ENCODE peak calls at places on chromosomes 13 and 19, in seven cellular contexts. Z, E, V, L, C, U and Y are unnamed samples.

GRCh38 chr19:10399878-10400277 is 3.5 kb downstream of the CDC37 start:
- DNase-seq in Z (no peak), L (no peak), U (no peak), V (no peak), C (no peak), E (no peak), Y (no peak)

GRCh38 chr13:33388254-33388998 is 102.9 kb upstream of the STARD13 start:
- DNase-seq in E (no peak), C (no peak), V (no peak), Z (no peak), L (no peak), U (no peak), Y (no peak)

GRCh38 chr13:83153833-83154232 is 728.4 kb downstream of the SLITRK1 start:
- DNase-seq in U (no peak), E (no peak), Z (no peak), C (no peak), L (no peak), V (no peak), Y (no peak)

GRCh38 chr19:13231663-13232062 is 81.5 kb downstream of the IER2 start:
- DNase-seq in V (no peak), U (no peak), Z (no peak), E (no peak), C (no peak), L (no peak), Y (no peak)

GRCh38 chr13:83819611-83820010 is 62.7 kb downstream of the SLITRK1 start:
- DNase-seq in Z (peak; percentile 3), E (no peak), C (no peak), V (no peak), U (no peak), L (no peak), Y (no peak)

GRCh38 chr13:113603116-113603710 is 18.7 kb downstream of the TFDP1 start:
- DNase-seq in E (no peak), L (no peak), Z (no peak), V (no peak), U (no peak), C (no peak), Y (no peak)

GRCh38 chr19:29971648-29972047 is 29.6 kb downstream of the URI1 start:
- DNase-seq in L (no peak), Z (peak; percentile 22), C (no peak), V (no peak), E (no peak), U (no peak), Y (no peak)

GRCh38 chr19:35994868-35995654 is at the start of gene SDHAF1:
- DNase-seq in U (peak; percentile 94), V (peak; percentile 96), Z (peak; percentile 90), C (peak; percentile 95), E (peak; percentile 88), L (peak; percentile 95), Y (peak; percentile 95)

GRCh38 chr13:83057119-83057518 is 825.2 kb downstream of the SLITRK1 start:
- DNase-seq in U (no peak), L (no peak), E (no peak), V (no peak), Z (peak; percentile 65), C (no peak), Y (peak; percentile 12)

GRCh38 chr19:6421075-6422014 is 3.3 kb downstream of the KHSRP start:
- DNase-seq in Z (no peak), V (no peak), U (no peak), E (no peak), C (no peak), L (no peak), Y (no peak)

GRCh38 chr19:20388826-20389225 is 176.8 kb downstream of the ZNF737 start:
- DNase-seq in V (no peak), E (no peak), L (no peak), C (no peak), Z (no peak), U (no peak), Y (no peak)

GRCh38 chr19:4428326-4428975 is 26.0 kb downstream of the CHAF1A start:
- DNase-seq in C (no peak), E (no peak), L (no peak), U (no peak), V (no peak), Z (no peak), Y (no peak)
- H3K4ac ChIP-seq in C (no peak overlapping the region), E (no peak overlapping the region), L (no peak overlapping the region), U (no peak overlapping the region), V (no peak overlapping the region), Z (no peak overlapping the region), Y (no peak overlapping the region)

GRCh38 chr19:17606786-17607185 is 51.3 kb downstream of the COLGALT1 start:
- DNase-seq in L (peak; percentile 72), E (no peak), U (peak; percentile 53), Z (no peak), C (peak; percentile 50), V (peak; percentile 81), Y (no peak)
- H3K4ac ChIP-seq in L (peak overlapping the region; percentile 75), E (no peak overlapping the region), U (no peak overlapping the region), Z (no peak overlapping the region), C (no peak overlapping the region), V (no peak overlapping the region), Y (no peak overlapping the region)

GRCh38 chr19:47518139-47518538 is 3.3 kb upstream of the NAPA start:
- DNase-seq in V (no peak), L (no peak), U (no peak), E (no peak), C (no peak), Z (no peak), Y (no peak)
- H3K4ac ChIP-seq in V (no peak overlapping the region), L (no peak overlapping the region), U (no peak overlapping the region), E (no peak overlapping the region), C (no peak overlapping the region), Z (no peak overlapping the region), Y (no peak overlapping the region)

DNA sequence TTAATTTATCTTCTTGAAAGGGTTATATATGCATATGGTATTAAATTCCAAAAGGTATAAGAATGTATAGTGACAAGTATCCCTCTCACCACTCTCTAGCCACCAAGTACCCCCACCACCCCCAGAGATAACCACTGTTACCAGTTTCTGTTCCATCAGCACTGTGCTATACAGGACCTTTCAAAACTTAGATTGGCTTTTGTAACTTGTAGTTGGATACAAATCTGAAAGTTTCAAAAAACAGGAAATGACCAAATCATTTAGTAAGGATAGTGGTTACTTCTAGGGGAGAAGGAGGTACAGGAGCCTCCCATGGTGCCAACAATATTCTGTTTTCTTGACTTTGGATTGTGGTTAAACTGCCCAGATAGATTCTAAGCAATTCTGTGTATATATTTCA is 56.7 kb downstream of the AKAP11 start:
- DNase-seq in C (no peak), L (no peak), U (no peak), V (no peak), Z (no peak), E (no peak), Y (peak; percentile 12)
- H3K4ac ChIP-seq in C (no peak overlapping the region), L (no peak overlapping the region), U (no peak overlapping the region), V (no peak overlapping the region), Z (no peak overlapping the region), E (no peak overlapping the region), Y (no peak overlapping the region)

GRCh38 chr13:72808917-72809500 is 27.1 kb downstream of the PIBF1 start:
- DNase-seq in Z (peak; percentile 6), V (no peak), E (peak; percentile 9), L (no peak), U (peak; percentile 60), C (peak; percentile 16), Y (peak; percentile 28)

GRCh38 chr13:72804301-72804700 is 22.4 kb downstream of the PIBF1 start:
- DNase-seq in Z (no peak), E (no peak), C (peak; percentile 85), U (peak; percentile 89), V (no peak), L (no peak), Y (no peak)

GRCh38 chr13:72805663-72806341 is 23.9 kb downstream of the PIBF1 start:
- DNase-seq in C (no peak), Z (no peak), L (no peak), U (peak; percentile 65), E (no peak), V (no peak), Y (peak; percentile 31)
- H3K4ac ChIP-seq in C (no peak overlapping the region), Z (no peak overlapping the region), L (no peak overlapping the region), U (no peak overlapping the region), E (no peak overlapping the region), V (no peak overlapping the region), Y (no peak overlapping the region)

GRCh38 chr19:54480048-54480447 is 7.0 kb upstream of the CDC42EP5 start:
- DNase-seq in V (no peak), Z (no peak), U (no peak), C (no peak), L (no peak), E (no peak), Y (no peak)

GRCh38 chr19:54484451-54484850 is 11.4 kb upstream of the CDC42EP5 start:
- DNase-seq in E (no peak), U (peak; percentile 62), V (no peak), Z (no peak), L (no peak), C (no peak), Y (no peak)

GRCh38 chr19:54485846-54486245 is 12.8 kb upstream of the CDC42EP5 start:
- DNase-seq in U (peak; percentile 93), C (no peak), E (no peak), V (no peak), L (no peak), Z (no peak), Y (no peak)

GRCh38 chr19:54481326-54481930 is 8.3 kb upstream of the CDC42EP5 start:
- DNase-seq in C (peak; percentile 77), U (peak; percentile 83), Z (peak; percentile 33), E (peak; percentile 81), V (peak; percentile 85), L (peak; percentile 82), Y (peak; percentile 61)

GRCh38 chr19:54482889-54483288 is 9.8 kb upstream of the CDC42EP5 start:
- DNase-seq in V (no peak), L (no peak), C (no peak), Z (no peak), U (no peak), E (no peak), Y (no peak)
- H3K4ac ChIP-seq in V (no peak overlapping the region), L (no peak overlapping the region), C (no peak overlapping the region), Z (no peak overlapping the region), U (no peak overlapping the region), E (no peak overlapping the region), Y (no peak overlapping the region)